ENCODE peak calls at places on chromosome 5, in seven cellular contexts. M, R, V, Q, P, J and E are unnamed samples. For H3K4me1, the result is how much of the 10 kb centered on the place peaks cover.

GRCh38 chr5:87151547-87151946 is 116.1 kb upstream of the RASA1 start:
- DNase-seq in P (no peak), Q (peak), R (no peak), V (no peak), M (no peak), J (no peak), E (no peak)

GRCh38 chr5:73081093-73081492 is 39.3 kb upstream of the TMEM171 start:
- DNase-seq in P (no peak), J (no peak), V (no peak), Q (no peak), M (no peak), R (no peak), E (no peak)

GRCh38 chr5:159107308-159107707 is 7.6 kb upstream of the EBF1 start:
- DNase-seq in Q (no peak), V (no peak), P (no peak), J (no peak), R (no peak), M (no peak), E (no peak)

GRCh38 chr5:101532430-101532829 is 629.3 kb upstream of the ST8SIA4 start:
- DNase-seq in J (no peak), V (no peak), R (no peak), M (no peak), P (no peak), Q (no peak), E (no peak)

GRCh38 chr5:82815871-82816270 is 261.3 kb downstream of the TMEM167A start:
- DNase-seq in R (no peak), V (no peak), P (no peak), M (no peak), Q (no peak), J (no peak), E (no peak)

GRCh38 chr5:79111960-79112702 is 522 bp downstream of the BHMT start:
- DNase-seq in V (no peak), M (no peak), Q (no peak), J (no peak), P (no peak), R (no peak), E (no peak)

GRCh38 chr5:34511915-34512314 is 144.2 kb upstream of the RAI14 start:
- DNase-seq in M (no peak), J (no peak), R (peak), P (no peak), Q (no peak), V (peak), E (no peak)

GRCh38 chr5:56481147-56481997 is 248.2 kb upstream of the ANKRD55 start:
- DNase-seq in V (peak), R (peak), M (no peak), J (peak), Q (peak), P (peak), E (peak)

DNA sequence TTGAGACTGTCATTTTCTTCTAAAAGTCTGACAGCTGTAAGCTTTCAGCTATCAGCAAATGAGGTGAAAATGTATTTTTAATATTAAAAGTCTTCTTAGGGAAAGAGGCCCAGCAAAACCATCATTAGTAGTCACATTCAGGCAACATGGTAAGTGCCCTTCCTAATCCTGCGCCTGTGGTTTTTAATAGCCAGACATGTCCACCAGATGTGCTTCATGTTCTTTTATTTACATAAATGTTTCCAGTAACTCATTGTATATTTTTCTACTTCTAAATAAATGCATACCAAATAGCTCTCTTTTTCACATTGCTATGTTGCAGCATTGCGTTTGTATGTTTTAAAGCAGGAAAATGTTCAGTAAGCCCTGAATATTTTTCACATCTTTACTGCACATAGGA is 50.5 kb downstream of the RASGRF2 start:
- DNase-seq in V (no peak), Q (no peak), R (no peak), M (no peak), P (no peak), J (no peak), E (no peak)
- H3K4me1 ChIP-seq in V (under half), Q (under half), R (under half), M (under half), P (under half), J (under half), E (under half)

GRCh38 chr5:177450672-177451424 is 4.2 kb downstream of the PRR7 start:
- DNase-seq in J (no peak), V (no peak), R (no peak), P (peak), M (no peak), Q (no peak), E (no peak)

GRCh38 chr5:177453852-177454396 is 7.3 kb downstream of the PRR7 start:
- DNase-seq in M (no peak), P (no peak), Q (no peak), J (peak), V (no peak), R (peak), E (no peak)

GRCh38 chr5:177455036-177455660 is 8.5 kb downstream of the PRR7 start:
- DNase-seq in Q (peak), J (peak), R (peak), V (peak), P (peak), M (peak), E (peak)

GRCh38 chr5:177454397-177455035 is 7.9 kb downstream of the PRR7 start:
- DNase-seq in P (peak), Q (peak), V (peak), M (peak), R (peak), J (peak), E (peak)

GRCh38 chr5:177452688-177453638 is 6.3 kb downstream of the PRR7 start:
- DNase-seq in Q (no peak), V (no peak), M (no peak), J (no peak), P (peak), R (no peak), E (no peak)
- H3K4me1 ChIP-seq in Q (under half), V (under half), M (under half), J (under half), P (under half), R (under half), E (under half)

GRCh38 chr5:139693676-139694364 is 45.7 kb downstream of the CXXC5 start:
- DNase-seq in M (no peak), P (peak), V (no peak), J (no peak), R (no peak), Q (no peak), E (no peak)

GRCh38 chr5:139692148-139692547 is 44.0 kb downstream of the CXXC5 start:
- DNase-seq in V (no peak), R (no peak), P (no peak), Q (no peak), M (no peak), J (no peak), E (no peak)

GRCh38 chr5:139691275-139691629 is 43.1 kb downstream of the CXXC5 start:
- DNase-seq in M (no peak), P (no peak), V (no peak), R (no peak), J (no peak), Q (no peak), E (no peak)

GRCh38 chr5:139694556-139695182 is 46.5 kb downstream of the CXXC5 start:
- DNase-seq in P (no peak), M (no peak), J (no peak), R (no peak), Q (no peak), V (no peak), E (no peak)

DNA sequence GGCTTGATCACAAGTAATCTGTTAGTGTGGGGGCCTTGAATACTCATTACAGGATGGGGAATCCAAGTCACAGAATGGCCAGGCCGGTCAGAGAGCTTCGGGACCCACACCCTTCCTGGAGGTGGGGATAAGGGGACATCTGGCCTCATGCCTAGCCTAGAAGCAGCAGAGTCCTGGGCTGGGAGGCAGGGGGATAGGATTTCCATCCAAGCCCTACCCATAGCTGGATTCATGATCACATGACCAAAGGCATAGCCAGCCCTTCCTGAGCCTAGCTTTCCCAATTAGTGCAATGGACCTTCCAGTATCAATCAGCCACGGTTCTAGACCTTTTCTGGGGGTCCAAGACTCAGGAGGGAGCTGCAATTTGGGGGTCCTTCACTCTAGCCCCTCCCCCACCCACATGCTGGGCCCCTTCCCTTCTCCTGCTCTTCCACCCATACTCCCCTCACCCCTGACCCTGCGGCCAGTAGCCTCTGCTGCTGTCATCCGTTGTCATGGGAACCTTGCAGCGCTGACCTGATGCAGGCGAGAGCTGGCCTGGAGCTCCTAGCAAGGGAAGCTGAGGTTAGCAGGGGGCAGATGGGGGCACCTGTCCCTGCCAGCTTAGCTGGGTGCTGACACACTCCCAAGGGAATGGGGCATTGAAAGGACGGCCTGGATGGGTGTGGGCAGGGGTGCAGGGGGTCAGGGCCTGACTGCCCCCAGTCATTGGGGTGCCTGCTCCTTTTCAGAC is 44.6 kb downstream of the CXXC5 start:
- DNase-seq in M (no peak), P (no peak), V (no peak), Q (no peak), R (no peak), J (no peak), E (no peak)
- H3K4me1 ChIP-seq in M (under half), P (under half), V (under half), Q (under half), R (under half), J (under half), E (under half)

DNA sequence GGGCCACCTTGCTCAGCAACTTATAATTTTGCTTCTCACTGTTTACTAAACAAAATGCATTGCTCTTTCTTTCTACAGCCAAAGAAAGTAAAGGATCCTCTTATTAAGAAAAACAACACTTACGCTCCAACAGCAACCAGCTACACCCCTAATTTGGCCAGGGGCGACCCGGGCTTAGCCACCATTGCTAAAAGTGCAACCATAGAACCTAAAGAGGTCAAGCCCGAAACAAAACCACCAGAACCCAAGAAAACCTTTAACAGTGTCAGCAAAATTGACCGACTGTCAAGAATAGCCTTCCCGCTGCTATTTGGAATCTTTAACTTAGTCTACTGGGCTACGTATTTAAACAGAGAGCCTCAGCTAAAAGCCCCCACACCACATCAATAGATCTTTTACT is 49.1 kb downstream of the GABRA1 start:
- DNase-seq in P (no peak), J (no peak), M (no peak), Q (no peak), V (no peak), R (no peak), E (no peak)
- H3K4me1 ChIP-seq in P (under half), J (under half), M (under half), Q (under half), V (under half), R (under half), E (under half)

DNA sequence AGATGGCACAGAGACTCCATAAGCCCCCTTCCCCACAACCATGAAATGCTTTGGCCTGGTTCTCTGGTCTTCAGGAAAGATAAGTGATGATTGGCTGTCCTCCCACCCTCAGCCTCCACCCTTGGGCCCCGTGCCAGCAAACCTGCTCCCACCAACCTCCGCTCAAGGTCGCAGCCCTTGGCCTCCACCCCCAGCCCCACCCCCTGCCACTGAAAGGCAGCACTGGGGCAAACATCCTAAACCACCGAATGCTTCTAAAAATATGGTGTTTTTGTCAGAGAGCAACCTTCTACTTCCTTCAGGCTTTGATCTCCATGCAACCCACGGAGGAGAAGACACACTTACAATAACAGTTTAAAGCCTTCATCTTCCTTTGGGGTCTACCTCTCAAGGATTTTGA is 24.0 kb upstream of the TCF7 start:
- DNase-seq in V (no peak), Q (no peak), M (no peak), R (no peak), P (peak), J (no peak), E (peak)
- H3K4me1 ChIP-seq in V (under half), Q (under half), M (under half), R (under half), P (under half), J (under half), E (under half)

DNA sequence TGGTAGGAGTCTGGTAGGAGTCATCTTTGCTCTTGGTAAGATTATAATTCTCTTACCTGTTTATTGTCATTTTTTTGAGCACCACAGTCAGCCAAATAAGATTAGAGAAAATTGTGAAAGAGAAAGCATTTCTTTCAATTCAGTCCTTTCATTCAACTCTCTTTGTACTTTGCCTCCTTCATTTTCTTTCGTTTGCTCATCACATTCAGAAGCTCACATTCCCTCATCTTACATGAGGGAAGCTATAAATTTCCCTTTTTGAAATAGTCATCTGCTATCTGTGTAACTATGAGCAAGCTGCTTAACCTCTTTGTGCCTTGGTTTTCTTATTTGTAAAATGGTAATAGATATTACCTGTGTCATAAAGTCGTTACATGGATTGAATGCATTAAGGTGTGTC is 41.4 kb downstream of the PAM start:
- DNase-seq in J (no peak), P (no peak), M (no peak), R (no peak), Q (no peak), V (no peak), E (no peak)
- H3K4me1 ChIP-seq in J (under half), P (under half), M (under half), R (under half), Q (under half), V (under half), E (under half)